ENCODE peak calls at places on chromosomes 4 and X, in eight cellular contexts. I is stimulated activated CD8-positive, alpha-beta memory T cell treated with anti-CD3 and anti-CD28 coated beads, Interleukin-15, amount 100 ng/mL, for 4 hours; F is bronchial epithelial cell; T is CD8-positive, alpha-beta T cell; K is tibial artery; G is astrocyte of the hippocampus; S is colonic mucosa; U is occipital lobe. X is an unnamed sample.

GRCh38 chr4:108355523-108356208 is 186.9 kb upstream of the LEF1 start:
- DNase-seq in I (peak; percentile 13), F (no peak), T (no peak), K (no peak), G (no peak), S (no peak), U (no peak), X (no peak)

GRCh38 chrX:66553973-66554372 is 84.9 kb downstream of the EDA2R start:
- DNase-seq in I (no peak), F (no peak), T (no peak), K (no peak), G (no peak), S (no peak), U (no peak), X (no peak)

GRCh38 chr4:152193059-152193458 is 342.8 kb downstream of the FBXW7 start:
- DNase-seq in I (no peak), F (no peak), T (no peak), K (no peak), G (peak; percentile 39), S (no peak), U (no peak), X (no peak)

GRCh38 chr4:162010362-162010761 is 153.4 kb downstream of the FSTL5 start:
- DNase-seq in I (no peak), F (no peak), T (no peak), K (no peak), G (no peak), S (no peak), U (no peak), X (no peak)

GRCh38 chrX:107442914-107443527 is 6.4 kb upstream of the FRMPD3 start:
- DNase-seq in I (no peak), F (no peak), T (no peak), K (no peak), G (no peak), S (peak; percentile 47), U (no peak), X (no peak)

GRCh38 chr4:17142232-17142711 is 243.8 kb upstream of the LDB2 start:
- DNase-seq in I (no peak), F (peak; percentile 0), T (no peak), K (no peak), G (peak; percentile 82), S (no peak), U (peak; percentile 39), X (no peak)

GRCh38 chr4:170323623-170324022 is 233.9 kb upstream of the AADAT start:
- DNase-seq in I (no peak), F (no peak), T (no peak), K (no peak), G (no peak), S (no peak), U (no peak), X (no peak)

GRCh38 chr4:34972189-34972588 is 1272.1 kb downstream of the ARAP2 start:
- DNase-seq in I (no peak), F (peak; percentile 97), T (no peak), K (no peak), G (no peak), S (no peak), U (no peak), X (no peak)

GRCh38 chr4:1502976-1503375 is 96.7 kb upstream of the NKX1-1 start:
- DNase-seq in I (no peak), F (no peak), T (no peak), K (peak; percentile 61), G (no peak), S (no peak), U (no peak), X (no peak)

GRCh38 chr4:77310931-77311330 is 153.9 kb downstream of the CCNG2 start:
- DNase-seq in I (no peak), F (peak; percentile 26), T (no peak), K (no peak), G (peak; percentile 50), S (no peak), U (no peak), X (no peak)

GRCh38 chr4:159607824-159608223 is 504.9 kb downstream of the RAPGEF2 start:
- DNase-seq in I (no peak), F (no peak), T (no peak), K (no peak), G (peak; percentile 84), S (no peak), U (no peak), X (no peak)

GRCh38 chrX:97367149-97367548 is 483.4 kb downstream of the RPA4 start:
- DNase-seq in I (no peak), F (peak; percentile 1), T (no peak), K (no peak), G (peak; percentile 7), S (no peak), U (no peak), X (no peak)

GRCh38 chr4:141402696-141403095 is 182.0 kb downstream of the ZNF330 start:
- DNase-seq in I (no peak), F (no peak), T (no peak), K (no peak), G (no peak), S (no peak), U (no peak), X (no peak)

GRCh38 chr4:161121451-161121850 is 1042.3 kb downstream of the FSTL5 start:
- DNase-seq in I (no peak), F (no peak), T (no peak), K (no peak), G (no peak), S (no peak), U (no peak), X (no peak)

GRCh38 chr4:183154701-183155391 is 55.8 kb downstream of the WWC2 start:
- DNase-seq in I (no peak), F (no peak), T (no peak), K (no peak), G (peak; percentile 44), S (no peak), U (no peak), X (no peak)

GRCh38 chrX:15142084-15142715 is 127.7 kb downstream of the ASB9 start:
- DNase-seq in I (no peak), F (peak; percentile 32), T (no peak), K (no peak), G (peak; percentile 65), S (no peak), U (no peak), X (no peak)

GRCh38 chr4:174983128-174983750 is 65.1 kb downstream of the ADAM29 start:
- DNase-seq in I (no peak), F (no peak), T (no peak), K (no peak), G (no peak), S (no peak), U (no peak), X (no peak)

GRCh38 chr4:41120297-41121217 is 93.8 kb downstream of the APBB2 start:
- DNase-seq in I (no peak), F (peak; percentile 78), T (no peak), K (peak; percentile 89), G (peak; percentile 39), S (no peak), U (no peak), X (peak; percentile 31)

GRCh38 chr4:139164731-139165130 is 12.3 kb downstream of the ELF2 start:
- DNase-seq in I (no peak), F (no peak), T (no peak), K (no peak), G (no peak), S (no peak), U (no peak), X (no peak)

GRCh38 chr4:45455217-45455616 is 668.6 kb downstream of the GABRG1 start:
- DNase-seq in I (no peak), F (no peak), T (no peak), K (no peak), G (no peak), S (no peak), U (no peak), X (no peak)

GRCh38 chr4:40173470-40173875 is 23.4 kb upstream of the RHOH start:
- DNase-seq in I (no peak), F (no peak), T (no peak), K (no peak), G (no peak), S (no peak), U (no peak), X (no peak)

GRCh38 chrX:53558646-53559045 is 124.5 kb upstream of the HSD17B10 start:
- DNase-seq in I (no peak), F (no peak), T (no peak), K (no peak), G (no peak), S (no peak), U (no peak), X (no peak)

GRCh38 chrX:19846995-19847790 is 40.2 kb downstream of the SH3KBP1 start:
- DNase-seq in I (no peak), F (peak; percentile 57), T (no peak), K (no peak), G (peak; percentile 75), S (no peak), U (no peak), X (no peak)

GRCh38 chr4:34198966-34199365 is 2045.3 kb downstream of the ARAP2 start:
- DNase-seq in I (no peak), F (peak; percentile 62), T (no peak), K (no peak), G (no peak), S (no peak), U (no peak), X (no peak)

GRCh38 chr4:146308951-146309350 is 94.6 kb downstream of the REELD1 start:
- DNase-seq in I (no peak), F (no peak), T (no peak), K (no peak), G (peak; percentile 69), S (no peak), U (no peak), X (no peak)